ENCODE peak calls at places on chromosomes 2 and 18, in nine cellular contexts. One of them, this sample, is unnamed.

GRCh38 chr2:157830696-157831570 is 45.2 kb downstream of the ACVR1 start:
- DNase-seq in PC-9: peak; percentile 82
- DNase-seq in choroid plexus epithelial cell: peak; percentile 97
- DNase-seq in hepatocyte: peak; percentile 72
- DNase-seq in lower lobe of right lung: no peak
- DNase-seq in nephron progenitor cell: no peak
- DNase-seq in coronary artery: no peak
- DNase-seq in BJ: peak; percentile 73
- DNase-seq in H1: no peak
- DNase-seq in this sample: no peak

GRCh38 chr18:57533399-57533884 is 53.1 kb downstream of the FECH start:
- DNase-seq in PC-9: no peak
- DNase-seq in choroid plexus epithelial cell: peak; percentile 45
- DNase-seq in hepatocyte: no peak
- DNase-seq in lower lobe of right lung: no peak
- DNase-seq in nephron progenitor cell: peak; percentile 53
- DNase-seq in coronary artery: no peak
- DNase-seq in BJ: no peak
- DNase-seq in H1: no peak
- DNase-seq in this sample: no peak

GRCh38 chr2:226758886-226759660 is 40.5 kb downstream of the IRS1 start:
- DNase-seq in PC-9: no peak
- DNase-seq in choroid plexus epithelial cell: peak; percentile 89
- DNase-seq in hepatocyte: no peak
- DNase-seq in lower lobe of right lung: no peak
- DNase-seq in nephron progenitor cell: no peak
- DNase-seq in coronary artery: no peak
- DNase-seq in BJ: peak; percentile 51
- DNase-seq in H1: no peak
- DNase-seq in this sample: no peak

GRCh38 chr2:135531231-135532197 is at the start of gene R3HDM1:
- DNase-seq in PC-9: peak; percentile 98
- DNase-seq in choroid plexus epithelial cell: peak; percentile 100
- DNase-seq in hepatocyte: peak; percentile 99
- DNase-seq in lower lobe of right lung: peak; percentile 95
- DNase-seq in nephron progenitor cell: peak; percentile 95
- DNase-seq in coronary artery: peak; percentile 98
- DNase-seq in BJ: peak; percentile 100
- DNase-seq in H1: peak; percentile 98
- DNase-seq in this sample: peak; percentile 95

GRCh38 chr18:12086249-12086648 is 7.4 kb upstream of the ANKRD62 start:
- DNase-seq in PC-9: peak; percentile 36
- DNase-seq in choroid plexus epithelial cell: no peak
- DNase-seq in hepatocyte: peak; percentile 6
- DNase-seq in lower lobe of right lung: peak; percentile 70
- DNase-seq in nephron progenitor cell: no peak
- DNase-seq in coronary artery: no peak
- DNase-seq in BJ: no peak
- DNase-seq in H1: no peak
- DNase-seq in this sample: peak; percentile 79

GRCh38 chr2:108965540-108966299 is 23.3 kb downstream of the EDAR start:
- DNase-seq in PC-9: no peak
- DNase-seq in choroid plexus epithelial cell: no peak
- DNase-seq in hepatocyte: no peak
- DNase-seq in lower lobe of right lung: no peak
- DNase-seq in nephron progenitor cell: no peak
- DNase-seq in coronary artery: no peak
- DNase-seq in BJ: no peak
- DNase-seq in H1: no peak
- DNase-seq in this sample: no peak

GRCh38 chr2:19879115-19879514 is 22.7 kb downstream of the TTC32 start:
- DNase-seq in PC-9: no peak
- DNase-seq in choroid plexus epithelial cell: no peak
- DNase-seq in hepatocyte: no peak
- DNase-seq in lower lobe of right lung: no peak
- DNase-seq in nephron progenitor cell: no peak
- DNase-seq in coronary artery: peak; percentile 47
- DNase-seq in BJ: no peak
- DNase-seq in H1: no peak
- DNase-seq in this sample: no peak

GRCh38 chr2:207767461-207768167 is 2.1 kb downstream of the FZD5 start:
- DNase-seq in PC-9: no peak
- DNase-seq in choroid plexus epithelial cell: peak; percentile 38
- DNase-seq in hepatocyte: peak; percentile 67
- DNase-seq in lower lobe of right lung: peak; percentile 82
- DNase-seq in nephron progenitor cell: peak; percentile 29
- DNase-seq in coronary artery: peak; percentile 75
- DNase-seq in BJ: no peak
- DNase-seq in H1: no peak
- DNase-seq in this sample: peak; percentile 86

GRCh38 chr18:3914833-3915598 is 465.0 kb downstream of the TGIF1 start:
- DNase-seq in PC-9: no peak
- DNase-seq in choroid plexus epithelial cell: no peak
- DNase-seq in hepatocyte: no peak
- DNase-seq in lower lobe of right lung: no peak
- DNase-seq in nephron progenitor cell: no peak
- DNase-seq in coronary artery: no peak
- DNase-seq in BJ: no peak
- DNase-seq in H1: no peak
- DNase-seq in this sample: no peak

GRCh38 chr2:138494265-138494966 is 7.2 kb upstream of the SPOPL start:
- DNase-seq in PC-9: no peak
- DNase-seq in choroid plexus epithelial cell: no peak
- DNase-seq in hepatocyte: no peak
- DNase-seq in lower lobe of right lung: no peak
- DNase-seq in nephron progenitor cell: no peak
- DNase-seq in coronary artery: no peak
- DNase-seq in BJ: no peak
- DNase-seq in H1: no peak
- DNase-seq in this sample: no peak

GRCh38 chr2:20343128-20343527 is 7.5 kb downstream of the PUM2 start:
- DNase-seq in PC-9: no peak
- DNase-seq in choroid plexus epithelial cell: peak; percentile 45
- DNase-seq in hepatocyte: no peak
- DNase-seq in lower lobe of right lung: no peak
- DNase-seq in nephron progenitor cell: no peak
- DNase-seq in coronary artery: no peak
- DNase-seq in BJ: no peak
- DNase-seq in H1: no peak
- DNase-seq in this sample: no peak

GRCh38 chr2:166775176-166775575 is 113.1 kb upstream of the XIRP2 start:
- DNase-seq in PC-9: no peak
- DNase-seq in choroid plexus epithelial cell: no peak
- DNase-seq in hepatocyte: no peak
- DNase-seq in lower lobe of right lung: no peak
- DNase-seq in nephron progenitor cell: no peak
- DNase-seq in coronary artery: no peak
- DNase-seq in BJ: no peak
- DNase-seq in H1: no peak
- DNase-seq in this sample: no peak

GRCh38 chr2:135063210-135063609 is 11.1 kb downstream of the RAB3GAP1 start:
- DNase-seq in PC-9: no peak
- DNase-seq in choroid plexus epithelial cell: peak; percentile 26
- DNase-seq in hepatocyte: no peak
- DNase-seq in lower lobe of right lung: no peak
- DNase-seq in nephron progenitor cell: no peak
- DNase-seq in coronary artery: no peak
- DNase-seq in BJ: no peak
- DNase-seq in H1: no peak
- DNase-seq in this sample: no peak

GRCh38 chr2:43894743-43895142 is 56.0 kb downstream of the ABCG8 start:
- DNase-seq in PC-9: no peak
- DNase-seq in choroid plexus epithelial cell: no peak
- DNase-seq in hepatocyte: no peak
- DNase-seq in lower lobe of right lung: no peak
- DNase-seq in nephron progenitor cell: no peak
- DNase-seq in coronary artery: no peak
- DNase-seq in BJ: no peak
- DNase-seq in H1: no peak
- DNase-seq in this sample: no peak

GRCh38 chr2:43897492-43897891 is 58.7 kb downstream of the ABCG8 start:
- DNase-seq in PC-9: no peak
- DNase-seq in choroid plexus epithelial cell: no peak
- DNase-seq in hepatocyte: no peak
- DNase-seq in lower lobe of right lung: no peak
- DNase-seq in nephron progenitor cell: no peak
- DNase-seq in coronary artery: no peak
- DNase-seq in BJ: no peak
- DNase-seq in H1: no peak
- DNase-seq in this sample: no peak

GRCh38 chr2:43898958-43899346 is 60.2 kb downstream of the ABCG8 start:
- DNase-seq in PC-9: no peak
- DNase-seq in choroid plexus epithelial cell: peak; percentile 39
- DNase-seq in hepatocyte: no peak
- DNase-seq in lower lobe of right lung: no peak
- DNase-seq in nephron progenitor cell: no peak
- DNase-seq in coronary artery: no peak
- DNase-seq in BJ: no peak
- DNase-seq in H1: no peak
- DNase-seq in this sample: no peak

GRCh38 chr2:43899589-43899988 is 60.8 kb downstream of the ABCG8 start:
- DNase-seq in PC-9: no peak
- DNase-seq in choroid plexus epithelial cell: peak; percentile 48
- DNase-seq in hepatocyte: no peak
- DNase-seq in lower lobe of right lung: no peak
- DNase-seq in nephron progenitor cell: no peak
- DNase-seq in coronary artery: no peak
- DNase-seq in BJ: no peak
- DNase-seq in H1: no peak
- DNase-seq in this sample: no peak

GRCh38 chr2:43898134-43898957 is 59.6 kb downstream of the ABCG8 start:
- DNase-seq in PC-9: no peak
- DNase-seq in choroid plexus epithelial cell: peak; percentile 71
- DNase-seq in hepatocyte: peak; percentile 40
- DNase-seq in lower lobe of right lung: peak; percentile 66
- DNase-seq in nephron progenitor cell: peak; percentile 47
- DNase-seq in coronary artery: no peak
- DNase-seq in BJ: no peak
- DNase-seq in H1: no peak
- DNase-seq in this sample: peak; percentile 83
- TF ChIP-seq CTCF in PC-9: no peak
- TF ChIP-seq CTCF in choroid plexus epithelial cell: peak; percentile 49
- TF ChIP-seq CTCF in hepatocyte: peak; percentile 39
- TF ChIP-seq CTCF in lower lobe of right lung: peak; percentile 46
- TF ChIP-seq CTCF in nephron progenitor cell: no peak
- TF ChIP-seq CTCF in coronary artery: no peak
- TF ChIP-seq CTCF in BJ: peak; percentile 35
- TF ChIP-seq CTCF in H1: no peak
- TF ChIP-seq CTCF in this sample: no peak

DNA sequence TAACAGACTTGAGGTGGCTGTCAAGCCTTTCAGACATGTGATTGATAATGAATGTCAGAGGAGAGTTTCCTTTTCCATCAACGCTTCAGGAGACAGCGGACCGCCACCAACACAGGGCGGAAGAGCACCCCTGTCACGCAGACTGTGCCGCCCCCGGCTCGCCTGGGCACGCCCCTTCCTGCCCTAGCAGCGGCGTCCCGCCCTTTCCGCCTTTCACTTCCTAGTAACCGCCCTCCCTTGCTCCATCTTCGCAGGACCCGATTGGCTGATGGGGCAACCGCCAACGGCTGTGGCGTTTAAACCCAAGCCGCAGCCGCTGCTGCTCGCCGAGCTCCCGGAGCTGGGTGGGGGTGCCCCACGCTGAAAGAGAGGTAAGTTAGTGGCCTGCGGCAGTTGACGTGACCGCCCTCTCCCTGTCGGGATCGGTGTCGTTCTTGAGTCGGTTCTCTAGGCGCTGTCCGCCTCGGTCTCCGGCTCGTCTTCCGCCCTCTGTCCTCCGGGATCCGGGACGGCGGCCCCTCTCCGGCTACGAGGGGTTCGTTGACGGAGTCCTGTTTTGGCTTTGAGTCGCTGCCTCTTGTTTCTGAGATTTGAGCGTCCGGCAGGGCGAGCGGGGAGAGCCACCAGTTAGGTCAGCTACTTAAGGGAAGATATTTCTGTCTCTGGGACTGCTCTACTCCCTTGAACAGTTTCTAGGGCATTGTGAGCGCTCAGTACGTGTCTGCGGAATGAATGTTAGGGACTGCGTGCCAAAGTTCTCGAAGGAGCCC is at the start of gene SGO2:
- DNase-seq in PC-9: peak; percentile 85
- DNase-seq in choroid plexus epithelial cell: peak; percentile 93
- DNase-seq in hepatocyte: peak; percentile 97
- DNase-seq in lower lobe of right lung: peak; percentile 97
- DNase-seq in nephron progenitor cell: peak; percentile 90
- DNase-seq in coronary artery: peak; percentile 95
- DNase-seq in BJ: peak; percentile 69
- DNase-seq in H1: peak; percentile 77
- DNase-seq in this sample: peak; percentile 97
- TF ChIP-seq CTCF in PC-9: no peak
- TF ChIP-seq CTCF in choroid plexus epithelial cell: no peak
- TF ChIP-seq CTCF in hepatocyte: no peak
- TF ChIP-seq CTCF in lower lobe of right lung: no peak
- TF ChIP-seq CTCF in nephron progenitor cell: no peak
- TF ChIP-seq CTCF in coronary artery: no peak
- TF ChIP-seq CTCF in BJ: peak; percentile 26
- TF ChIP-seq CTCF in H1: peak; percentile 21
- TF ChIP-seq CTCF in this sample: no peak

DNA sequence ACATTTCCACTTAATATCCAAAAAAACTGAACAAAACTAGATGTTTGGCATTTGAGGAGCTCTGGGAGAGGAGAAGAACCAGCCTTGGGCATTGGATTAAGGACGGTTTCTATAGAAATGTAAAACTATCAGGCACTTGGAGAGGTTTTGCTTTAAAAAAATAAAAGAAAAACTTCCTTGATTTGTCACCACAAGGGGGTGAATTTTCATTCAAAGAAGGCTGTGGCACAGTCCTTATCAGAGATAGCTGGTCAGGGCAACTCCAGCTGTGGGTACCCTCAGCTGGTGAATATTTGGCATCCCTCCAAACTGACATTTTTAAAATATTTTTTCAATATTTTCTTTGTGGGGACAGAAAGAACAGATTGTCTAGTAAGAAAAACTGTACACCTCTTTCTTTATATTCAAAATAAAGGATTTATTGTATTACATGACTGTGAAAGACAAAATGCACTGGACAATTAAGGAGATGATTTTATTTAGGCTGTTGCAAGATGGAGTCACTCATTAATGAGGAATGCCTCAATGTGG is 46.1 kb upstream of the TBC1D8 start:
- DNase-seq in PC-9: no peak
- DNase-seq in choroid plexus epithelial cell: no peak
- DNase-seq in hepatocyte: no peak
- DNase-seq in lower lobe of right lung: no peak
- DNase-seq in nephron progenitor cell: no peak
- DNase-seq in coronary artery: no peak
- DNase-seq in BJ: no peak
- DNase-seq in H1: no peak
- DNase-seq in this sample: no peak
- TF ChIP-seq CTCF in PC-9: peak; percentile 41
- TF ChIP-seq CTCF in choroid plexus epithelial cell: peak; percentile 32
- TF ChIP-seq CTCF in hepatocyte: peak; percentile 10
- TF ChIP-seq CTCF in lower lobe of right lung: no peak
- TF ChIP-seq CTCF in nephron progenitor cell: no peak
- TF ChIP-seq CTCF in coronary artery: no peak
- TF ChIP-seq CTCF in BJ: peak; percentile 20
- TF ChIP-seq CTCF in H1: no peak
- TF ChIP-seq CTCF in this sample: no peak

DNA sequence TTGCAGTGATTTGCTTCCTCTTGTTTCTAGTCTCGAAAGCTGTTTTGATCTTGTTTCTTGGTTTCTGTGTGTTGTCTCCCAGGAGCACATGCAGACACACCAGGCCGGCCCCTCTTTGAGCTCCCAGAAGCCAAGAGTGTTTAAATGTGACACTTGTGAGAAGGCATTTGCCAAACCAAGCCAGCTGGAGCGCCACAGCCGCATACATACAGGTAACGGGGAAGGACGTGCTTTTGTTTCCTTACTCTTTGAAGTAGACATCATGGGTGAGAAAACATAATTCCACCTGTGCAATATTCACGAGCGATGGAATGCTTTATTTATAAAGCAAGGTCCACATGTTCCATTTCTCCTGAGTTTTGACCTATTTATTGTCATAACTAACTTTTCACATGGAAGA is 137.2 kb downstream of the ZNF236 start:
- DNase-seq in PC-9: no peak
- DNase-seq in choroid plexus epithelial cell: no peak
- DNase-seq in hepatocyte: no peak
- DNase-seq in lower lobe of right lung: no peak
- DNase-seq in nephron progenitor cell: no peak
- DNase-seq in coronary artery: no peak
- DNase-seq in BJ: no peak
- DNase-seq in H1: no peak
- DNase-seq in this sample: no peak
- TF ChIP-seq CTCF in PC-9: no peak
- TF ChIP-seq CTCF in choroid plexus epithelial cell: no peak
- TF ChIP-seq CTCF in hepatocyte: no peak
- TF ChIP-seq CTCF in lower lobe of right lung: no peak
- TF ChIP-seq CTCF in nephron progenitor cell: no peak
- TF ChIP-seq CTCF in coronary artery: no peak
- TF ChIP-seq CTCF in BJ: no peak
- TF ChIP-seq CTCF in H1: no peak
- TF ChIP-seq CTCF in this sample: no peak